ENCODE peak calls at places on chromosomes 2 and 18, in five cellular contexts. One of them, this sample, is unnamed.

GRCh38 chr18:41324020-41324791 is 630.8 kb upstream of the PIK3C3 start:
- DNase-seq in body of pancreas: no peak
- DNase-seq in GM06990: no peak
- DNase-seq in esophagus squamous epithelium: no peak
- DNase-seq in heart right ventricle: no peak
- DNase-seq in this sample: no peak

GRCh38 chr2:9251154-9252001 is 44.8 kb downstream of the ASAP2 start:
- DNase-seq in body of pancreas: no peak
- DNase-seq in GM06990: no peak
- DNase-seq in esophagus squamous epithelium: no peak
- DNase-seq in heart right ventricle: no peak
- DNase-seq in this sample: no peak

GRCh38 chr2:186575302-186575701 is 14.6 kb upstream of the ITGAV start:
- DNase-seq in body of pancreas: peak; percentile 10
- DNase-seq in GM06990: no peak
- DNase-seq in esophagus squamous epithelium: no peak
- DNase-seq in heart right ventricle: peak; percentile 53
- DNase-seq in this sample: peak; percentile 80

GRCh38 chr2:3280197-3280596 is 97.4 kb downstream of the EIPR1 start:
- DNase-seq in body of pancreas: no peak
- DNase-seq in GM06990: no peak
- DNase-seq in esophagus squamous epithelium: no peak
- DNase-seq in heart right ventricle: no peak
- DNase-seq in this sample: no peak

GRCh38 chr2:67559156-67559555 is 162.0 kb downstream of the ETAA1 start:
- DNase-seq in body of pancreas: no peak
- DNase-seq in GM06990: no peak
- DNase-seq in esophagus squamous epithelium: no peak
- DNase-seq in heart right ventricle: no peak
- DNase-seq in this sample: no peak

GRCh38 chr2:10873790-10874437 is 37.8 kb upstream of the KCNF1 start:
- DNase-seq in body of pancreas: no peak
- DNase-seq in GM06990: peak; percentile 45
- DNase-seq in esophagus squamous epithelium: no peak
- DNase-seq in heart right ventricle: peak; percentile 53
- DNase-seq in this sample: no peak

GRCh38 chr18:13273800-13274199 is 55.2 kb downstream of the LDLRAD4 start:
- DNase-seq in body of pancreas: no peak
- DNase-seq in GM06990: no peak
- DNase-seq in esophagus squamous epithelium: no peak
- DNase-seq in heart right ventricle: no peak
- DNase-seq in this sample: no peak

GRCh38 chr18:77087391-77088141 is 45.0 kb downstream of the MBP start:
- DNase-seq in body of pancreas: peak; percentile 47
- DNase-seq in GM06990: no peak
- DNase-seq in esophagus squamous epithelium: no peak
- DNase-seq in heart right ventricle: peak; percentile 58
- DNase-seq in this sample: no peak

GRCh38 chr2:203105996-203106395 is 91.3 kb downstream of the NBEAL1 start:
- DNase-seq in body of pancreas: no peak
- DNase-seq in GM06990: no peak
- DNase-seq in esophagus squamous epithelium: no peak
- DNase-seq in heart right ventricle: no peak
- DNase-seq in this sample: no peak

GRCh38 chr2:48398285-48399135 is 131.4 kb upstream of the STON1 start:
- DNase-seq in body of pancreas: no peak
- DNase-seq in GM06990: no peak
- DNase-seq in esophagus squamous epithelium: no peak
- DNase-seq in heart right ventricle: no peak
- DNase-seq in this sample: no peak

GRCh38 chr18:31440787-31441186 is 6.8 kb upstream of the DSG3 start:
- DNase-seq in body of pancreas: no peak
- DNase-seq in GM06990: no peak
- DNase-seq in esophagus squamous epithelium: no peak
- DNase-seq in heart right ventricle: no peak
- DNase-seq in this sample: no peak

GRCh38 chr2:57022496-57022895 is 838.7 kb downstream of the CCDC85A start:
- DNase-seq in body of pancreas: no peak
- DNase-seq in GM06990: no peak
- DNase-seq in esophagus squamous epithelium: no peak
- DNase-seq in heart right ventricle: no peak
- DNase-seq in this sample: no peak

GRCh38 chr2:69559696-69560482 is 83.7 kb downstream of the AAK1 start:
- DNase-seq in body of pancreas: peak; percentile 24
- DNase-seq in GM06990: no peak
- DNase-seq in esophagus squamous epithelium: no peak
- DNase-seq in heart right ventricle: no peak
- DNase-seq in this sample: no peak

GRCh38 chr2:120825370-120826259 is 89.9 kb downstream of the GLI2 start:
- DNase-seq in body of pancreas: no peak
- DNase-seq in GM06990: no peak
- DNase-seq in esophagus squamous epithelium: no peak
- DNase-seq in heart right ventricle: peak; percentile 45
- DNase-seq in this sample: no peak

GRCh38 chr2:226179010-226179409 is 620.6 kb downstream of the IRS1 start:
- DNase-seq in body of pancreas: no peak
- DNase-seq in GM06990: no peak
- DNase-seq in esophagus squamous epithelium: no peak
- DNase-seq in heart right ventricle: no peak
- DNase-seq in this sample: no peak

GRCh38 chr2:235501663-235502009 is 7.8 kb downstream of the AGAP1 start:
- DNase-seq in body of pancreas: no peak
- DNase-seq in GM06990: no peak
- DNase-seq in esophagus squamous epithelium: no peak
- DNase-seq in heart right ventricle: no peak
- DNase-seq in this sample: no peak

GRCh38 chr2:227228061-227228667 is 63.7 kb downstream of the COL4A3 start:
- DNase-seq in body of pancreas: peak; percentile 69
- DNase-seq in GM06990: no peak
- DNase-seq in esophagus squamous epithelium: no peak
- DNase-seq in heart right ventricle: peak; percentile 56
- DNase-seq in this sample: no peak

GRCh38 chr2:44680983-44681481 is 260.5 kb upstream of the SIX3 start:
- DNase-seq in body of pancreas: no peak
- DNase-seq in GM06990: no peak
- DNase-seq in esophagus squamous epithelium: no peak
- DNase-seq in heart right ventricle: no peak
- DNase-seq in this sample: no peak

GRCh38 chr2:175432021-175432420 is 250.5 kb upstream of the ATP5MC3 start:
- DNase-seq in body of pancreas: no peak
- DNase-seq in GM06990: no peak
- DNase-seq in esophagus squamous epithelium: no peak
- DNase-seq in heart right ventricle: no peak
- DNase-seq in this sample: no peak

GRCh38 chr2:206176128-206176527 is 16.4 kb downstream of the EEF1B2 start:
- DNase-seq in body of pancreas: no peak
- DNase-seq in GM06990: no peak
- DNase-seq in esophagus squamous epithelium: no peak
- DNase-seq in heart right ventricle: no peak
- DNase-seq in this sample: no peak

GRCh38 chr2:130339885-130340745 is 2.6 kb upstream of the IMP4 start:
- DNase-seq in body of pancreas: no peak
- DNase-seq in GM06990: no peak
- DNase-seq in esophagus squamous epithelium: no peak
- DNase-seq in heart right ventricle: no peak
- DNase-seq in this sample: no peak

GRCh38 chr18:63779386-63779785 is 4.2 kb downstream of the SERPINB7 start:
- DNase-seq in body of pancreas: no peak
- DNase-seq in GM06990: no peak
- DNase-seq in esophagus squamous epithelium: no peak
- DNase-seq in heart right ventricle: no peak
- DNase-seq in this sample: no peak

GRCh38 chr2:57207191-57207590 is 839.4 kb upstream of the VRK2 start:
- DNase-seq in body of pancreas: no peak
- DNase-seq in GM06990: no peak
- DNase-seq in esophagus squamous epithelium: no peak
- DNase-seq in heart right ventricle: no peak
- DNase-seq in this sample: no peak

GRCh38 chr2:40725040-40725439 is 273.1 kb upstream of the SLC8A1 start:
- DNase-seq in body of pancreas: no peak
- DNase-seq in GM06990: no peak
- DNase-seq in esophagus squamous epithelium: no peak
- DNase-seq in heart right ventricle: peak; percentile 9
- DNase-seq in this sample: no peak

GRCh38 chr2:216694201-216694825 is 1.0 kb downstream of the IGFBP5 start:
- DNase-seq in body of pancreas: peak; percentile 62
- DNase-seq in GM06990: peak; percentile 22
- DNase-seq in esophagus squamous epithelium: no peak
- DNase-seq in heart right ventricle: no peak
- DNase-seq in this sample: no peak

GRCh38 chr2:45650851-45651414 is 542 bp upstream of the PRKCE start:
- DNase-seq in body of pancreas: peak; percentile 95
- DNase-seq in GM06990: peak; percentile 93
- DNase-seq in esophagus squamous epithelium: peak; percentile 91
- DNase-seq in heart right ventricle: peak; percentile 98
- DNase-seq in this sample: peak; percentile 95

GRCh38 chr2:3193423-3194330 is 183.9 kb downstream of the EIPR1 start:
- DNase-seq in body of pancreas: no peak
- DNase-seq in GM06990: no peak
- DNase-seq in esophagus squamous epithelium: no peak
- DNase-seq in heart right ventricle: no peak
- DNase-seq in this sample: no peak

GRCh38 chr2:201357216-201357615 is at the start of gene FLACC1:
- DNase-seq in body of pancreas: peak; percentile 50
- DNase-seq in GM06990: no peak
- DNase-seq in esophagus squamous epithelium: no peak
- DNase-seq in heart right ventricle: peak; percentile 77
- DNase-seq in this sample: no peak

GRCh38 chr2:238457927-238458324 is 31.2 kb downstream of the ASB1 start:
- DNase-seq in body of pancreas: no peak
- DNase-seq in GM06990: no peak
- DNase-seq in esophagus squamous epithelium: no peak
- DNase-seq in heart right ventricle: no peak
- DNase-seq in this sample: no peak

GRCh38 chr2:240355001-240355891 is 80.2 kb upstream of the GPC1 start:
- DNase-seq in body of pancreas: no peak
- DNase-seq in GM06990: no peak
- DNase-seq in esophagus squamous epithelium: no peak
- DNase-seq in heart right ventricle: no peak
- DNase-seq in this sample: peak; percentile 28

GRCh38 chr2:160209457-160209856 is 9.4 kb upstream of the ITGB6 start:
- DNase-seq in body of pancreas: no peak
- DNase-seq in GM06990: no peak
- DNase-seq in esophagus squamous epithelium: no peak
- DNase-seq in heart right ventricle: no peak
- DNase-seq in this sample: no peak

GRCh38 chr2:207239222-207239674 is 73.5 kb upstream of the KLF7 start:
- DNase-seq in body of pancreas: peak; percentile 25
- DNase-seq in GM06990: no peak
- DNase-seq in esophagus squamous epithelium: peak; percentile 18
- DNase-seq in heart right ventricle: peak; percentile 31
- DNase-seq in this sample: peak; percentile 70

GRCh38 chr2:215605214-215605613 is 169.3 kb upstream of the FN1 start:
- DNase-seq in body of pancreas: no peak
- DNase-seq in GM06990: no peak
- DNase-seq in esophagus squamous epithelium: no peak
- DNase-seq in heart right ventricle: no peak
- DNase-seq in this sample: no peak

GRCh38 chr2:226409134-226409533 is 390.5 kb downstream of the IRS1 start:
- DNase-seq in body of pancreas: no peak
- DNase-seq in GM06990: no peak
- DNase-seq in esophagus squamous epithelium: no peak
- DNase-seq in heart right ventricle: no peak
- DNase-seq in this sample: no peak

GRCh38 chr2:109447251-109447661 is 166.5 kb downstream of the SEPTIN10 start:
- DNase-seq in body of pancreas: no peak
- DNase-seq in GM06990: no peak
- DNase-seq in esophagus squamous epithelium: no peak
- DNase-seq in heart right ventricle: no peak
- DNase-seq in this sample: no peak

DNA sequence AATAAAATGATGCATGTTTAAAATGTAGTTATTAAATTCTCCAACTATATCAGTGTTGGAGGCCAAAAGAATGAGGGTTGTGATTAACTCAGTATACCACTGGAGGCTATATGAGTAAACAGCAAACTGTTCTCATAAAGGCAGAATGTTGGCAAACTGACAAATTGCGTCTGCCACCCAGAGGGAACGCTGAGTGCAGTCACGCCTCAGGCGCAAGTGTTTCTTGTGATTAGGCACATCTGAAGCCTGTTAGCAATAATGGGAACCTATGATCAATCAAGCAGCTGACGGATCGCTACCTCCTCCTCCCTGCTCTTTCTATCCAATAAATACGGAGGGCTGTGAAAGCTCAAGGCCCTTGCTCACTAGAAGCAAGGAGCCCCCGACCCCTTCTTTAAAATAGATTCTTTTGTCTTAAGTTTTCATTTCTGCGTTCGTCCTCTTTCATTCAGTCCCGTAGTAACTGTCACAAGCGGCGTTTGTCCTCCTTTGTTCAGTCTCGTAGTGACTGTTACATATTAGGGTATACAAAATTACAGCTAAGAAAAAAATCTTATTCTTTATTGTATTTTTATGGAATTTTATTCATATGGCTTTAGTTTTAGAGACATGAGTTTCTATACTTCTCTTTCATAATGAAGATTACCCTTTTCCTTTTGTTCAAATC is 16.3 kb upstream of the RMND5A start:
- DNase-seq in body of pancreas: peak; percentile 80
- DNase-seq in GM06990: no peak
- DNase-seq in esophagus squamous epithelium: no peak
- DNase-seq in heart right ventricle: peak; percentile 57
- DNase-seq in this sample: no peak
- TF ChIP-seq CTCF in body of pancreas: no peak
- TF ChIP-seq CTCF in GM06990: no peak
- TF ChIP-seq CTCF in esophagus squamous epithelium: no peak
- TF ChIP-seq CTCF in heart right ventricle: no peak
- TF ChIP-seq CTCF in this sample: no peak

DNA sequence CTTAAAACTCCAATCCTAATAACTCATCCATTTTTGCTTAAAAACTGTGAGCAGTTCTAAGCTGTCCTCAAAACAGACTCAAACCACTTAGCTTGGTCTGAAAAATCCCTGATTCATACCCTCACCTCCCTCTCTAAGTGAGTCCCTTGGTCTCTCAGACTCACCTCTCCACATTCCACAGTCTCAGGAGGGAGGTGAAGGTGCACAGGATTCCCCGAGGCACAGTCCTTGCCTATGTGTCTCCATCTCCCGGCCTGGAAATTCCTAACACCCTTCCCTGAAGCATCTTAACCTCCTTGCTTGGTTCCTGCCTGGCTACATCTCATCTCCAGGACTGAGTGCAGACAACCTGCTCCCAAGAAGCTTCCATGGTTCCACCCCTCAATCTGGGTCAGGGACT is 45.0 kb downstream of the CYRIA start:
- DNase-seq in body of pancreas: no peak
- DNase-seq in GM06990: no peak
- DNase-seq in esophagus squamous epithelium: no peak
- DNase-seq in heart right ventricle: no peak
- DNase-seq in this sample: no peak
- TF ChIP-seq CTCF in body of pancreas: no peak
- TF ChIP-seq CTCF in GM06990: no peak
- TF ChIP-seq CTCF in esophagus squamous epithelium: no peak
- TF ChIP-seq CTCF in heart right ventricle: no peak
- TF ChIP-seq CTCF in this sample: no peak

GRCh38 chr2:27408601-27409320 is 630 bp downstream of the PPM1G start:
- DNase-seq in body of pancreas: no peak
- DNase-seq in GM06990: no peak
- DNase-seq in esophagus squamous epithelium: no peak
- DNase-seq in heart right ventricle: peak; percentile 14
- DNase-seq in this sample: no peak
- TF ChIP-seq CTCF in body of pancreas: no peak
- TF ChIP-seq CTCF in GM06990: no peak
- TF ChIP-seq CTCF in esophagus squamous epithelium: no peak
- TF ChIP-seq CTCF in heart right ventricle: no peak
- TF ChIP-seq CTCF in this sample: no peak

GRCh38 chr2:99140056-99140859 is 1.2 kb upstream of the C2orf15 start:
- DNase-seq in body of pancreas: no peak
- DNase-seq in GM06990: no peak
- DNase-seq in esophagus squamous epithelium: no peak
- DNase-seq in heart right ventricle: no peak
- DNase-seq in this sample: no peak
- TF ChIP-seq CTCF in body of pancreas: no peak
- TF ChIP-seq CTCF in GM06990: no peak
- TF ChIP-seq CTCF in esophagus squamous epithelium: no peak
- TF ChIP-seq CTCF in heart right ventricle: no peak
- TF ChIP-seq CTCF in this sample: no peak

This sample was measured in CD14-positive monocyte.